ENCODE peak calls at places on chromosomes 7 and 10, in seven cellular contexts. Z, J, F, Q, S, B and V are unnamed samples.

GRCh38 chr7:816751-817671 is 15.3 kb upstream of the SUN1 start:
- DNase-seq in Z (no peak), S (no peak), F (no peak), J (no peak), Q (peak), B (no peak), V (no peak)

GRCh38 chr7:27158436-27159277 is 2.2 kb upstream of the HOXA7 start:
- DNase-seq in Q (peak), B (no peak), J (no peak), Z (no peak), F (no peak), S (no peak), V (no peak)

GRCh38 chr10:112765717-112766235 is 184.3 kb upstream of the TCF7L2 start:
- DNase-seq in Q (peak), Z (no peak), S (no peak), B (no peak), F (no peak), J (no peak), V (no peak)

GRCh38 chr10:71641986-71642385 is 77.6 kb downstream of the C10orf105 start:
- DNase-seq in J (no peak), Z (no peak), B (no peak), S (no peak), F (no peak), Q (no peak), V (no peak)

GRCh38 chr10:44984671-44985101 is 6.1 kb upstream of the DEPP1 start:
- DNase-seq in S (no peak), F (no peak), Q (no peak), Z (no peak), J (no peak), B (no peak), V (no peak)

GRCh38 chr7:54331311-54331710 is 210.9 kb upstream of the VSTM2A start:
- DNase-seq in Q (no peak), Z (no peak), B (no peak), S (no peak), F (no peak), J (no peak), V (no peak)

GRCh38 chr7:47185839-47186238 is 396.1 kb downstream of the TNS3 start:
- DNase-seq in Q (no peak), F (no peak), B (no peak), S (no peak), Z (no peak), J (no peak), V (no peak)

GRCh38 chr10:6173203-6173602 is 29.5 kb upstream of the PFKFB3 start:
- DNase-seq in Z (no peak), J (peak), F (no peak), B (peak), S (no peak), Q (peak), V (no peak)

GRCh38 chr10:34377833-34378232 is 437.3 kb downstream of the PARD3 start:
- DNase-seq in F (no peak), S (no peak), J (no peak), Z (no peak), B (no peak), Q (peak), V (no peak)

GRCh38 chr10:103612462-103613365 is 119.2 kb downstream of the NEURL1 start:
- DNase-seq in J (peak), B (no peak), Z (no peak), F (no peak), S (no peak), Q (no peak), V (no peak)

GRCh38 chr10:12577610-12578009 is 228.3 kb downstream of the CAMK1D start:
- DNase-seq in Z (no peak), J (no peak), S (no peak), Q (no peak), B (no peak), F (no peak), V (no peak)
- TF ChIP-seq REST in Z (no peak), J (no peak), S (no peak), Q (no peak), B (no peak), F (no peak), V (no peak)

GRCh38 chr10:95445837-95446347 is 115.3 kb downstream of the SORBS1 start:
- DNase-seq in B (peak), F (peak), J (peak), Z (peak), Q (peak), S (peak), V (peak)
- TF ChIP-seq POLR2AphosphoS5 in B (no peak), F (no peak), J (no peak), Z (no peak), Q (no peak), S (no peak), V (no peak)

DNA sequence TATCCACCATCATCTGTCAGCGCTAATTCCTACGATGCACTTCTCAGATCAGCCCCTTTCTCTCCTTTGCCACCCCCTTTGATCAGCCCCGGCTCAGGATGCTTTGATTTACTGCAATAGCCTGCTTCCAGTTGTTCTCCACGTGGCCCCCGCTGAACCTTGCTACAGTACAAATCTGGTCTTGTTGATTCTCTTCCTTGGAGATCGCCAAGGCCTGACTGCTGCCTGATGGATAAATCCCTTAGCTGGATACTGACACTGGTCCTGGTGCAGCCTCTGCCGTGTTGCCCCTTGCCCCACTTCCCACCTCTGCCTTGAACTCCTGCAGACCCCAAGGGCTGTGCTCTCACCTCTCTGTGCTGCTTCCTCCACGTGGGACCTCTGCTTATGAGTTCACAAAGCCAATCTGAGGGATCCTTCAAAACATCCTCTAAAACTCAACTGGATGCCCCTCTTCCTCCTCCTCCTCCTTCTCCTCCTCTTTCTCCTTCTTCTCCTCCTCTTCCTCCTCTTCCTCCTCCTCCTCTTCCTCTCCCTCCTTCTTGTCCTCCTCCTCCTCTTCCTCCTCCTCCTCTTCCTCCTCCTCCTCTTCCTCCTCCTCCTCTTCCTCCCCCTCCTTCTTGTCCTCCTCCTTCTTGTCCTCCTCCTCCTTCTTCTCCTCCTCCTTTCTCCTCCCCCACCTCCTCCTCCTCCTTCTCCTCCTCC is 15.3 kb downstream of the PLXNA4 start:
- DNase-seq in J (no peak), Z (no peak), S (no peak), B (no peak), F (no peak), Q (no peak), V (no peak)
- TF ChIP-seq REST in J (no peak), Z (no peak), S (no peak), B (no peak), F (no peak), Q (no peak), V (no peak)

DNA sequence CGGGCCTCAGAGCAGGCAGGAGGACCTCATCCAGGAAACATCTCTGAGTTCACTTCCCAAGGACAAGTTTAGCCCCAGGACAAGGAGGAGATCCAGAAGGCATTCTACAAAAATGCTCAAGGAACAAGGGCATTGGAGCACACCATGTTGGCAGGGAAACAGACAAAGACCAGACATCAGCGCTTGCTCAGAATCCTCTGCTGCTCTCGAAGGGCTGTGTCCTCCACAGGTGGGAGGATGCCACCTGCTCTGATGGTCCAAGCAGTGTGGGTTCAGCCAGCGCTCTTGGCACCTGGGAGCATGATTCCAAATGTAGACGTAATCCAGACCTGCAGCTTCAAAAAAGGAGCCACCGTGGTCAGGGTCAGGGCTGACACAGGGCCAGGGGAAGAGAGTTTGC is 160.7 kb downstream of the DPP6 start:
- DNase-seq in B (no peak), Q (no peak), Z (no peak), J (no peak), S (no peak), F (no peak), V (no peak)
- TF ChIP-seq POLR2AphosphoS5 in B (no peak), Q (no peak), Z (no peak), J (no peak), S (no peak), F (no peak), V (no peak)